ENCODE peak calls at places on chromosomes 12 and 14, in four cellular contexts. Y is left ventricle myocardium inferior, C is tibial artery, V is iPS-NIHi11. N is an unnamed sample.

GRCh38 chr12:89622115-89622514 is 86.5 kb downstream of the ATP2B1 start:
- DNase-seq in Y (no peak), C (no peak), V (no peak), N (no peak)

GRCh38 chr14:82447586-82447985 is 913.9 kb upstream of the SEL1L start:
- DNase-seq in Y (no peak), C (no peak), V (no peak), N (no peak)

GRCh38 chr14:55327179-55327578 is 56.0 kb downstream of the FBXO34 start:
- DNase-seq in Y (no peak), C (no peak), V (no peak), N (peak)

GRCh38 chr12:123223241-123223668 is 9.7 kb downstream of the MPHOSPH9 start:
- DNase-seq in Y (no peak), C (no peak), V (no peak), N (no peak)

GRCh38 chr12:91722072-91722471 is 423.6 kb downstream of the BTG1 start:
- DNase-seq in Y (no peak), C (no peak), V (no peak), N (no peak)

GRCh38 chr12:54562720-54563356 is 13.4 kb downstream of the PDE1B start:
- DNase-seq in Y (no peak), C (no peak), V (no peak), N (no peak)

GRCh38 chr12:57993030-57993429 is 51.7 kb downstream of the ATP23 start:
- DNase-seq in Y (no peak), C (no peak), V (peak), N (peak)

GRCh38 chr12:117329756-117330155 is 31.7 kb downstream of the NOS1 start:
- DNase-seq in Y (no peak), C (no peak), V (no peak), N (no peak)